ENCODE peak calls at places on chromosomes 5 and 9, in six cellular contexts. H, M, E, L, G and R are unnamed samples.

GRCh38 chr5:172701336-172702061 is 60.4 kb downstream of the NEURL1B start:
- DNase-seq in M (no peak), H (no peak), G (no peak), L (no peak), E (no peak), R (no peak)

GRCh38 chr5:79236970-79237734 is 1.2 kb downstream of the JMY start:
- DNase-seq in G (peak), E (peak), H (peak), L (no peak), M (peak), R (peak)

GRCh38 chr9:72232778-72233177 is 83.5 kb downstream of the GDA start:
- DNase-seq in H (no peak), L (no peak), M (no peak), E (no peak), G (no peak), R (no peak)

GRCh38 chr5:166509085-166509484 is 1782.4 kb upstream of the WWC1 start:
- DNase-seq in M (no peak), L (no peak), E (no peak), G (no peak), H (peak), R (no peak)

GRCh38 chr5:179303801-179304200 is 41.5 kb downstream of the ADAMTS2 start:
- DNase-seq in L (no peak), E (no peak), M (no peak), G (no peak), H (no peak), R (no peak)

GRCh38 chr5:11182441-11183080 is 421.5 kb upstream of the DAP start:
- DNase-seq in M (no peak), G (no peak), E (peak), H (no peak), L (peak), R (no peak)

GRCh38 chr5:74326571-74327338 is 313.8 kb downstream of the ENC1 start:
- DNase-seq in E (no peak), L (peak), H (no peak), M (no peak), G (peak), R (no peak)

GRCh38 chr5:170117736-170118135 is 12.0 kb downstream of the FOXI1 start:
- DNase-seq in H (no peak), M (no peak), G (no peak), E (no peak), L (no peak), R (no peak)

GRCh38 chr9:129558551-129559505 is 62.1 kb downstream of the C9orf50 start:
- DNase-seq in L (no peak), G (no peak), H (peak), E (no peak), M (no peak), R (no peak)

GRCh38 chr5:133389066-133389590 is 223.2 kb downstream of the FSTL4 start:
- DNase-seq in E (no peak), H (no peak), L (no peak), M (no peak), G (no peak), R (no peak)

GRCh38 chr9:22645893-22646292 is 199.3 kb downstream of the DMRTA1 start:
- DNase-seq in H (no peak), L (no peak), G (no peak), M (no peak), E (no peak), R (no peak)

GRCh38 chr5:167699434-167699833 is 592.0 kb upstream of the WWC1 start:
- DNase-seq in E (no peak), G (no peak), H (no peak), M (no peak), L (peak), R (no peak)

GRCh38 chr5:148968311-148968710 is 94.6 kb downstream of the SH3TC2 start:
- DNase-seq in M (no peak), L (no peak), G (no peak), E (no peak), H (no peak), R (no peak)

GRCh38 chr9:84271887-84272556 is 68.5 kb downstream of the SLC28A3 start:
- DNase-seq in L (no peak), G (no peak), M (no peak), E (no peak), H (no peak), R (no peak)

GRCh38 chr9:13014484-13014883 is 239.7 kb downstream of the LURAP1L start:
- DNase-seq in L (no peak), H (no peak), M (no peak), E (no peak), G (no peak), R (no peak)

GRCh38 chr5:153066281-153066680 is 424.2 kb upstream of the GRIA1 start:
- DNase-seq in E (no peak), G (no peak), M (no peak), H (no peak), L (no peak), R (no peak)

GRCh38 chr9:128435611-128436010 is 15.0 kb downstream of the CERCAM start:
- DNase-seq in M (no peak), H (no peak), L (no peak), E (no peak), G (no peak), R (no peak)

GRCh38 chr5:171907731-171908343 is 98.6 kb downstream of the FBXW11 start:
- DNase-seq in L (peak), H (peak), E (peak), M (peak), G (peak), R (no peak)

GRCh38 chr9:12230708-12231107 is 462.5 kb upstream of the TYRP1 start:
- DNase-seq in L (no peak), E (no peak), G (no peak), H (no peak), M (no peak), R (no peak)

GRCh38 chr9:6931913-6932312 is 174.1 kb downstream of the KDM4C start:
- DNase-seq in L (peak), M (peak), E (no peak), G (peak), H (no peak), R (no peak)

GRCh38 chr5:153352685-153353219 is 137.7 kb upstream of the GRIA1 start:
- DNase-seq in G (peak), H (no peak), L (no peak), E (peak), M (no peak), R (no peak)